ENCODE peak calls at places on chromosome 6, in nine cellular contexts. One of them, this sample, is unnamed.

GRCh38 chr6:100382767-100383195 is 81.9 kb downstream of the SIM1 start:
- DNase-seq in spleen: no peak
- DNase-seq in astrocyte: peak
- DNase-seq in left lung: no peak
- DNase-seq in uterus: no peak
- DNase-seq in thyroid gland: no peak
- DNase-seq in CD8-positive, alpha-beta T cell: no peak
- DNase-seq in sigmoid colon: no peak
- DNase-seq in HCT116: no peak
- DNase-seq in this sample: no peak

GRCh38 chr6:135014353-135014832 is 40.2 kb downstream of the HBS1L start:
- DNase-seq in spleen: no peak
- DNase-seq in astrocyte: no peak
- DNase-seq in left lung: no peak
- DNase-seq in uterus: no peak
- DNase-seq in thyroid gland: no peak
- DNase-seq in CD8-positive, alpha-beta T cell: no peak
- DNase-seq in sigmoid colon: no peak
- DNase-seq in HCT116: no peak
- DNase-seq in this sample: no peak

GRCh38 chr6:71248866-71249265 is 39.7 kb upstream of the OGFRL1 start:
- DNase-seq in spleen: no peak
- DNase-seq in astrocyte: no peak
- DNase-seq in left lung: no peak
- DNase-seq in uterus: no peak
- DNase-seq in thyroid gland: no peak
- DNase-seq in CD8-positive, alpha-beta T cell: no peak
- DNase-seq in sigmoid colon: no peak
- DNase-seq in HCT116: no peak
- DNase-seq in this sample: no peak

GRCh38 chr6:161273356-161273751 is 507 bp downstream of the AGPAT4 start:
- DNase-seq in spleen: no peak
- DNase-seq in astrocyte: peak
- DNase-seq in left lung: peak
- DNase-seq in uterus: peak
- DNase-seq in thyroid gland: no peak
- DNase-seq in CD8-positive, alpha-beta T cell: peak
- DNase-seq in sigmoid colon: peak
- DNase-seq in HCT116: peak
- DNase-seq in this sample: peak

GRCh38 chr6:74853991-74854390 is 351.9 kb downstream of the COL12A1 start:
- DNase-seq in spleen: no peak
- DNase-seq in astrocyte: no peak
- DNase-seq in left lung: no peak
- DNase-seq in uterus: no peak
- DNase-seq in thyroid gland: no peak
- DNase-seq in CD8-positive, alpha-beta T cell: no peak
- DNase-seq in sigmoid colon: no peak
- DNase-seq in HCT116: no peak
- DNase-seq in this sample: no peak

GRCh38 chr6:169253745-169254238 is at the start of gene THBS2:
- DNase-seq in spleen: no peak
- DNase-seq in astrocyte: peak
- DNase-seq in left lung: peak
- DNase-seq in uterus: peak
- DNase-seq in thyroid gland: peak
- DNase-seq in CD8-positive, alpha-beta T cell: no peak
- DNase-seq in sigmoid colon: peak
- DNase-seq in HCT116: no peak
- DNase-seq in this sample: peak

GRCh38 chr6:37867756-37868446 is 48.4 kb downstream of the ZFAND3 start:
- DNase-seq in spleen: no peak
- DNase-seq in astrocyte: no peak
- DNase-seq in left lung: no peak
- DNase-seq in uterus: no peak
- DNase-seq in thyroid gland: no peak
- DNase-seq in CD8-positive, alpha-beta T cell: no peak
- DNase-seq in sigmoid colon: no peak
- DNase-seq in HCT116: no peak
- DNase-seq in this sample: no peak

GRCh38 chr6:37940074-37940847 is 120.7 kb downstream of the ZFAND3 start:
- DNase-seq in spleen: no peak
- DNase-seq in astrocyte: peak
- DNase-seq in left lung: no peak
- DNase-seq in uterus: peak
- DNase-seq in thyroid gland: peak
- DNase-seq in CD8-positive, alpha-beta T cell: no peak
- DNase-seq in sigmoid colon: peak
- DNase-seq in HCT116: no peak
- DNase-seq in this sample: no peak

GRCh38 chr6:62150048-62150663 is 135.9 kb downstream of the KHDRBS2 start:
- DNase-seq in spleen: no peak
- DNase-seq in astrocyte: no peak
- DNase-seq in left lung: no peak
- DNase-seq in uterus: no peak
- DNase-seq in thyroid gland: peak
- DNase-seq in CD8-positive, alpha-beta T cell: no peak
- DNase-seq in sigmoid colon: no peak
- DNase-seq in HCT116: peak
- DNase-seq in this sample: peak

GRCh38 chr6:1184318-1184717 is 127.6 kb upstream of the FOXQ1 start:
- DNase-seq in spleen: no peak
- DNase-seq in astrocyte: no peak
- DNase-seq in left lung: no peak
- DNase-seq in uterus: no peak
- DNase-seq in thyroid gland: no peak
- DNase-seq in CD8-positive, alpha-beta T cell: no peak
- DNase-seq in sigmoid colon: no peak
- DNase-seq in HCT116: no peak
- DNase-seq in this sample: no peak

GRCh38 chr6:6556738-6557503 is 31.6 kb upstream of the LY86 start:
- DNase-seq in spleen: no peak
- DNase-seq in astrocyte: no peak
- DNase-seq in left lung: no peak
- DNase-seq in uterus: peak
- DNase-seq in thyroid gland: peak
- DNase-seq in CD8-positive, alpha-beta T cell: peak
- DNase-seq in sigmoid colon: no peak
- DNase-seq in HCT116: peak
- DNase-seq in this sample: peak

DNA sequence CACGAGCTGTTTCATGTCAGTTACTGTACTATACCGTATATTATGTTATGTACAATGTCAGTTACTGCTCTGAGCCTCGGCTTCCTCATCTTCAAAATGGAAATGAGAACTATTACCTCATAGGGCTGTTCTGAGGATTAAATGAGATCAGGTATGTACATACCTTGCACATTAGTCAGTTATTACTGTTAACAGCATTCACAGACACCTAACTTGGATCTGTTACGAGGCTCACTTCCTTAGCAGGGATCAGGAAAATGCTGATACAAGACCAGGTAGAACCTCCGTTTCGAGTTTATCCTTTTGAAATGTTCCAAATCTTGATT is 69.7 kb upstream of the TBC1D7 start:
- DNase-seq in spleen: no peak
- DNase-seq in astrocyte: no peak
- DNase-seq in left lung: no peak
- DNase-seq in uterus: no peak
- DNase-seq in thyroid gland: no peak
- DNase-seq in CD8-positive, alpha-beta T cell: no peak
- DNase-seq in sigmoid colon: no peak
- DNase-seq in HCT116: no peak
- DNase-seq in this sample: peak
- TF ChIP-seq CTCF in spleen: no peak
- TF ChIP-seq CTCF in astrocyte: no peak
- TF ChIP-seq CTCF in left lung: no peak
- TF ChIP-seq CTCF in uterus: no peak
- TF ChIP-seq CTCF in thyroid gland: no peak
- TF ChIP-seq CTCF in CD8-positive, alpha-beta T cell: no peak
- TF ChIP-seq CTCF in sigmoid colon: no peak
- TF ChIP-seq CTCF in HCT116: no peak
- TF ChIP-seq CTCF in this sample: peak

GRCh38 chr6:155084431-155085123 is 89.5 kb downstream of the TIAM2 start:
- DNase-seq in spleen: no peak
- DNase-seq in astrocyte: peak
- DNase-seq in left lung: no peak
- DNase-seq in uterus: no peak
- DNase-seq in thyroid gland: no peak
- DNase-seq in CD8-positive, alpha-beta T cell: no peak
- DNase-seq in sigmoid colon: no peak
- DNase-seq in HCT116: no peak
- DNase-seq in this sample: no peak
- H3K27ac ChIP-seq in spleen: no peak
- H3K27ac ChIP-seq in astrocyte: peak
- H3K27ac ChIP-seq in left lung: no peak
- H3K27ac ChIP-seq in uterus: no peak
- H3K27ac ChIP-seq in thyroid gland: no peak
- H3K27ac ChIP-seq in CD8-positive, alpha-beta T cell: no peak
- H3K27ac ChIP-seq in sigmoid colon: no peak
- H3K27ac ChIP-seq in HCT116: no peak
- H3K27ac ChIP-seq in this sample: no peak

GRCh38 chr6:32154514-32155161 is 697 bp downstream of the PPT2 start:
- DNase-seq in spleen: peak
- DNase-seq in astrocyte: peak
- DNase-seq in left lung: peak
- DNase-seq in uterus: peak
- DNase-seq in thyroid gland: peak
- DNase-seq in CD8-positive, alpha-beta T cell: peak
- DNase-seq in sigmoid colon: peak
- DNase-seq in HCT116: peak
- DNase-seq in this sample: peak

GRCh38 chr6:32152414-32153251 is 894 bp upstream of the PRRT1 start:
- DNase-seq in spleen: no peak
- DNase-seq in astrocyte: peak
- DNase-seq in left lung: no peak
- DNase-seq in uterus: peak
- DNase-seq in thyroid gland: peak
- DNase-seq in CD8-positive, alpha-beta T cell: no peak
- DNase-seq in sigmoid colon: no peak
- DNase-seq in HCT116: no peak
- DNase-seq in this sample: no peak

GRCh38 chr6:32153835-32154513 is at the start of gene PPT2:
- DNase-seq in spleen: peak
- DNase-seq in astrocyte: peak
- DNase-seq in left lung: no peak
- DNase-seq in uterus: peak
- DNase-seq in thyroid gland: peak
- DNase-seq in CD8-positive, alpha-beta T cell: peak
- DNase-seq in sigmoid colon: peak
- DNase-seq in HCT116: peak
- DNase-seq in this sample: peak

GRCh38 chr6:32151885-32152311 is at the start of gene PRRT1:
- DNase-seq in spleen: no peak
- DNase-seq in astrocyte: no peak
- DNase-seq in left lung: no peak
- DNase-seq in uterus: peak
- DNase-seq in thyroid gland: no peak
- DNase-seq in CD8-positive, alpha-beta T cell: no peak
- DNase-seq in sigmoid colon: no peak
- DNase-seq in HCT116: no peak
- DNase-seq in this sample: no peak

GRCh38 chr6:32153252-32153834 is 598 bp upstream of the PPT2 start:
- DNase-seq in spleen: peak
- DNase-seq in astrocyte: peak
- DNase-seq in left lung: no peak
- DNase-seq in uterus: peak
- DNase-seq in thyroid gland: peak
- DNase-seq in CD8-positive, alpha-beta T cell: peak
- DNase-seq in sigmoid colon: peak
- DNase-seq in HCT116: no peak
- DNase-seq in this sample: peak
- TF ChIP-seq CTCF in spleen: peak
- TF ChIP-seq CTCF in astrocyte: no peak
- TF ChIP-seq CTCF in left lung: no peak
- TF ChIP-seq CTCF in uterus: peak
- TF ChIP-seq CTCF in thyroid gland: no peak
- TF ChIP-seq CTCF in CD8-positive, alpha-beta T cell: no peak
- TF ChIP-seq CTCF in sigmoid colon: no peak
- TF ChIP-seq CTCF in HCT116: peak
- TF ChIP-seq CTCF in this sample: no peak

GRCh38 chr6:148170286-148170685 is 172.4 kb upstream of the SASH1 start:
- DNase-seq in spleen: no peak
- DNase-seq in astrocyte: no peak
- DNase-seq in left lung: no peak
- DNase-seq in uterus: no peak
- DNase-seq in thyroid gland: no peak
- DNase-seq in CD8-positive, alpha-beta T cell: no peak
- DNase-seq in sigmoid colon: no peak
- DNase-seq in HCT116: no peak
- DNase-seq in this sample: no peak
- H3K27ac ChIP-seq in spleen: no peak
- H3K27ac ChIP-seq in astrocyte: no peak
- H3K27ac ChIP-seq in left lung: no peak
- H3K27ac ChIP-seq in uterus: no peak
- H3K27ac ChIP-seq in thyroid gland: no peak
- H3K27ac ChIP-seq in CD8-positive, alpha-beta T cell: no peak
- H3K27ac ChIP-seq in sigmoid colon: no peak
- H3K27ac ChIP-seq in HCT116: no peak
- H3K27ac ChIP-seq in this sample: no peak

GRCh38 chr6:170522565-170523183 is 30.4 kb downstream of the PSMB1 start:
- DNase-seq in spleen: no peak
- DNase-seq in astrocyte: no peak
- DNase-seq in left lung: no peak
- DNase-seq in uterus: no peak
- DNase-seq in thyroid gland: no peak
- DNase-seq in CD8-positive, alpha-beta T cell: no peak
- DNase-seq in sigmoid colon: no peak
- DNase-seq in HCT116: peak
- DNase-seq in this sample: no peak
- TF ChIP-seq CTCF in spleen: no peak
- TF ChIP-seq CTCF in astrocyte: peak
- TF ChIP-seq CTCF in left lung: no peak
- TF ChIP-seq CTCF in uterus: no peak
- TF ChIP-seq CTCF in thyroid gland: no peak
- TF ChIP-seq CTCF in CD8-positive, alpha-beta T cell: no peak
- TF ChIP-seq CTCF in sigmoid colon: no peak
- TF ChIP-seq CTCF in HCT116: peak
- TF ChIP-seq CTCF in this sample: peak